ENCODE peak calls at places on chromosomes 5 and 9, in six cellular contexts. R, H, S, A, K and G are unnamed samples.

GRCh38 chr9:115691686-115692085 is 461.9 kb upstream of the PAPPA start:
- DNase-seq in R (no peak), H (peak), S (peak), A (no peak), K (no peak), G (no peak)

GRCh38 chr9:8430945-8431344 is 631.4 kb upstream of the DMAC1 start:
- DNase-seq in R (no peak), H (no peak), S (no peak), A (no peak), K (no peak), G (no peak)

GRCh38 chr9:18692240-18692639 is 218.3 kb downstream of the ADAMTSL1 start:
- DNase-seq in R (no peak), H (no peak), S (no peak), A (no peak), K (no peak), G (no peak)

GRCh38 chr5:60014331-60014730 is 120.8 kb upstream of the PDE4D start:
- DNase-seq in R (no peak), H (no peak), S (no peak), A (no peak), K (no peak), G (no peak)

GRCh38 chr5:15914603-15915002 is 265.0 kb downstream of the MARCHF11 start:
- DNase-seq in R (no peak), H (no peak), S (peak), A (no peak), K (no peak), G (no peak)

GRCh38 chr5:31993182-31993961 is 180.7 kb downstream of the GOLPH3 start:
- DNase-seq in R (no peak), H (peak), S (peak), A (no peak), K (no peak), G (no peak)

GRCh38 chr9:137774775-137775386 is 102.7 kb upstream of the CACNA1B start:
- DNase-seq in R (no peak), H (no peak), S (no peak), A (no peak), K (no peak), G (no peak)

GRCh38 chr9:96015876-96016686 is 140.6 kb downstream of the ERCC6L2 start:
- DNase-seq in R (no peak), H (no peak), S (no peak), A (no peak), K (peak), G (no peak)

GRCh38 chr5:143432658-143433239 is 29.3 kb upstream of the NR3C1 start:
- DNase-seq in R (no peak), H (no peak), S (no peak), A (no peak), K (no peak), G (no peak)

GRCh38 chr5:35821513-35821912 is 35.2 kb upstream of the IL7R start:
- DNase-seq in R (no peak), H (no peak), S (no peak), A (no peak), K (no peak), G (no peak)

GRCh38 chr5:135740475-135740874 is 94.0 kb upstream of the SLC25A48 start:
- DNase-seq in R (no peak), H (no peak), S (no peak), A (no peak), K (no peak), G (no peak)

GRCh38 chr5:53128481-53128880 is 18.9 kb upstream of the MOCS2 start:
- DNase-seq in R (no peak), H (no peak), S (no peak), A (no peak), K (no peak), G (no peak)

GRCh38 chr5:173204185-173204979 is 30.6 kb downstream of the NKX2-5 start:
- DNase-seq in R (no peak), H (peak), S (peak), A (no peak), K (peak), G (no peak)

GRCh38 chr9:37710039-37710438 is 43.6 kb upstream of the TRMT10B start:
- DNase-seq in R (no peak), H (no peak), S (no peak), A (no peak), K (no peak), G (no peak)

GRCh38 chr9:106932178-106932577 is 69.2 kb downstream of the ZNF462 start:
- DNase-seq in R (no peak), H (no peak), S (no peak), A (no peak), K (no peak), G (no peak)

GRCh38 chr5:79512692-79513518 is 1.0 kb downstream of the HOMER1 start:
- DNase-seq in R (no peak), H (peak), S (peak), A (no peak), K (peak), G (peak)

GRCh38 chr9:34522091-34522887 is 501 bp downstream of the ENHO start:
- DNase-seq in R (peak), H (no peak), S (no peak), A (no peak), K (peak), G (no peak)

GRCh38 chr5:149962040-149962439 is 1.5 kb downstream of the SLC26A2 start:
- DNase-seq in R (no peak), H (peak), S (peak), A (no peak), K (peak), G (peak)

GRCh38 chr9:38421498-38422211 is 2.6 kb downstream of the IGFBPL1 start:
- DNase-seq in R (no peak), H (no peak), S (no peak), A (peak), K (no peak), G (no peak)

GRCh38 chr5:68315679-68316271 is 100.2 kb downstream of the PIK3R1 start:
- DNase-seq in R (peak), H (no peak), S (no peak), A (no peak), K (no peak), G (no peak)

GRCh38 chr9:96495341-96495740 is 45.4 kb downstream of the HABP4 start:
- DNase-seq in R (no peak), H (no peak), S (peak), A (no peak), K (no peak), G (no peak)

GRCh38 chr5:113487411-113487778 is 858 bp downstream of the MCC start:
- DNase-seq in R (peak), H (peak), S (peak), A (peak), K (no peak), G (no peak)

GRCh38 chr5:17477553-17478265 is 20.3 kb upstream of the TAF11L2 start:
- DNase-seq in R (no peak), H (no peak), S (no peak), A (no peak), K (no peak), G (no peak)

GRCh38 chr5:96966801-96967200 is 30.9 kb downstream of the LNPEP start:
- DNase-seq in R (no peak), H (no peak), S (no peak), A (no peak), K (no peak), G (no peak)

GRCh38 chr9:20369391-20369790 is 252.9 kb downstream of the MLLT3 start:
- DNase-seq in R (no peak), H (no peak), S (no peak), A (no peak), K (no peak), G (no peak)

GRCh38 chr5:68126871-68127270 is 88.7 kb upstream of the PIK3R1 start:
- DNase-seq in R (no peak), H (no peak), S (no peak), A (no peak), K (no peak), G (no peak)